ENCODE peak calls at places on chromosomes 16 and 17, in eight cellular contexts. J, C, E, F, Q, L, A and K are unnamed samples.

GRCh38 chr16:78478267-78478821 is 378.9 kb downstream of the WWOX start:
- DNase-seq in J (no peak), C (peak; percentile 30), E (peak; percentile 4), F (no peak), Q (no peak), L (no peak), A (no peak), K (no peak)

GRCh38 chr17:4947411-4948165 is 742 bp downstream of the PFN1 start:
- DNase-seq in J (no peak), C (peak; percentile 81), E (peak; percentile 54), F (peak; percentile 53), Q (peak; percentile 35), L (no peak), A (no peak), K (peak; percentile 82)

GRCh38 chr17:63930951-63931575 is 1.1 kb downstream of the CD79B start:
- DNase-seq in J (no peak), C (peak; percentile 30), E (peak; percentile 26), F (peak; percentile 84), Q (peak; percentile 54), L (no peak), A (no peak), K (peak; percentile 75)

GRCh38 chr16:11149011-11149616 is 106.9 kb downstream of the SOCS1 start:
- DNase-seq in J (no peak), C (no peak), E (no peak), F (no peak), Q (no peak), L (no peak), A (no peak), K (no peak)

GRCh38 chr16:88699180-88699579 is 7.0 kb downstream of the RNF166 start:
- DNase-seq in J (no peak), C (no peak), E (no peak), F (no peak), Q (no peak), L (no peak), A (no peak), K (no peak)

GRCh38 chr17:75059369-75060345 is 12.6 kb downstream of the KCTD2 start:
- DNase-seq in J (no peak), C (no peak), E (no peak), F (peak; percentile 55), Q (no peak), L (no peak), A (peak; percentile 46), K (no peak)

GRCh38 chr17:40032322-40033320 is 17.4 kb downstream of the CSF3 start:
- DNase-seq in J (no peak), C (no peak), E (no peak), F (peak; percentile 63), Q (no peak), L (no peak), A (no peak), K (no peak)

GRCh38 chr17:63609820-63610573 is 9.3 kb downstream of the TACO1 start:
- DNase-seq in J (no peak), C (no peak), E (no peak), F (no peak), Q (no peak), L (no peak), A (no peak), K (no peak)

GRCh38 chr17:2083613-2084128 is 28.8 kb downstream of the HIC1 start:
- DNase-seq in J (no peak), C (no peak), E (no peak), F (no peak), Q (no peak), L (no peak), A (peak; percentile 97), K (peak; percentile 68)

GRCh38 chr17:71501716-71502115 is 619.1 kb upstream of the SOX9 start:
- DNase-seq in J (no peak), C (no peak), E (no peak), F (no peak), Q (no peak), L (no peak), A (no peak), K (no peak)

GRCh38 chr17:17710728-17711541 is 29.7 kb downstream of the RAI1 start:
- DNase-seq in J (peak; percentile 72), C (peak; percentile 84), E (peak; percentile 31), F (no peak), Q (no peak), L (peak; percentile 53), A (peak; percentile 96), K (no peak)

GRCh38 chr16:12559714-12560113 is 244.0 kb downstream of the CPPED1 start:
- DNase-seq in J (no peak), C (no peak), E (no peak), F (no peak), Q (no peak), L (no peak), A (no peak), K (no peak)

GRCh38 chr17:33520404-33521032 is 227.4 kb upstream of the ASIC2 start:
- DNase-seq in J (no peak), C (peak; percentile 74), E (peak; percentile 86), F (peak; percentile 35), Q (no peak), L (no peak), A (no peak), K (peak; percentile 73)

GRCh38 chr16:65684230-65684629 is 562.4 kb upstream of the CDH11 start:
- DNase-seq in J (no peak), C (no peak), E (no peak), F (no peak), Q (no peak), L (no peak), A (no peak), K (no peak)

GRCh38 chr16:31134625-31135534 is 647 bp downstream of the PRSS8 start:
- DNase-seq in J (no peak), C (peak; percentile 80), E (no peak), F (no peak), Q (no peak), L (no peak), A (peak; percentile 70), K (no peak)

GRCh38 chr17:7224110-7224509 is 4.4 kb downstream of the ACADVL start:
- DNase-seq in J (no peak), C (no peak), E (no peak), F (peak; percentile 3), Q (no peak), L (no peak), A (no peak), K (no peak)

GRCh38 chr16:2385441-2385840 is 43.8 kb upstream of the CCNF start:
- DNase-seq in J (peak; percentile 42), C (no peak), E (no peak), F (no peak), Q (no peak), L (no peak), A (peak; percentile 59), K (no peak)

GRCh38 chr17:285751-286422 is 66.7 kb downstream of the RPH3AL start:
- DNase-seq in J (no peak), C (no peak), E (no peak), F (no peak), Q (no peak), L (no peak), A (peak; percentile 23), K (no peak)

GRCh38 chr17:2591040-2591640 is 2.3 kb upstream of the PAFAH1B1 start:
- DNase-seq in J (no peak), C (no peak), E (no peak), F (no peak), Q (no peak), L (no peak), A (no peak), K (no peak)

DNA sequence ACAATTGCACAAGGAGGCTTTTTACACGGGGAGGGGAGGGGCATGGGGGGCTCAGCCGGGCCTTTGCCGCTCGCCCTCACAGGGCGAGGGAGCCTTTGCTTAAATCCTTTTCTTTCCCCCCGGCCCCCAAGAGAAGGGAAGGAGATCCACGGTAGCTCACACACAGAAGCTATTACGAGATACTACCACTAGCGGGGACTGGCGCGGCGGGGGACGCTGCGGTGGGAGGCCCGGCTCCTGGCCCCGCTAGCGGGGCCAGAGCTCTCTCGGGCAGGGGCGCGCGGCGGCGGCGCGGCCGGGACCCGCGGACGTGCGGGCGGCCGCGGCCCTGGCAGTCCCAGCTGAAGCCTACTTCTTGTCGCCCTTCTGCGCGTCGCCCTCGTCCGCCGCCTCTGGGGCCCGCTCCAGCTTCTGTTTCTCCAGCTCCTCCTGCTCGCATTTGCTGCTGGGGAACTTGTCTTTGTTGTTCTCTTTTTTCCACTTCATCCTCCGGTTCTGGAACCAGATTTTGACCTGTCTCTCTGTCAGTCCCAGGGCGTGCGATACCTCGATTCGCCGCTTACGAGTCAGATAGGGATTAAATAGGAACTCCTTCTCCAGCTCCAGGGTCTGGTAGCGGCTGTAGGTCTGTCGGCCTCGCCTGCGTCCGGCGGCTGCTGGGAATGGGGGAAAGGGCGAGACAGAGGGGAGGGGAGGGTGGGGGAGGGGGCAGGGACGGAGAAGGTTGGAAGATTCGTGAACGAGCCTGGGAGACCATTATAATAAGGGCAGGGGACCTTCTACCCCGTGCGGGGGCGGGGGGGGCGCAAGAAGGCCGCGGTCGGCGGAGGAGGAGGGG is 2.0 kb downstream of the HOXB8 start:
- DNase-seq in J (no peak), C (peak; percentile 71), E (no peak), F (no peak), Q (no peak), L (no peak), A (peak; percentile 38), K (peak; percentile 80)
- TF ChIP-seq CTCF in J (peak; percentile 9), C (no peak), E (peak; percentile 27), F (no peak), Q (no peak), L (no peak), A (peak; percentile 22), K (peak; percentile 18)

GRCh38 chr16:21194771-21195301 is 16.5 kb downstream of the ZP2 start:
- DNase-seq in J (peak; percentile 15), C (no peak), E (no peak), F (no peak), Q (no peak), L (no peak), A (no peak), K (peak; percentile 10)
- TF ChIP-seq CTCF in J (no peak), C (no peak), E (no peak), F (no peak), Q (no peak), L (no peak), A (no peak), K (no peak)

GRCh38 chr16:85908444-85908843 is 9.5 kb downstream of the IRF8 start:
- DNase-seq in J (no peak), C (no peak), E (no peak), F (no peak), Q (no peak), L (no peak), A (no peak), K (peak; percentile 75)

GRCh38 chr16:85910073-85910853 is 11.3 kb downstream of the IRF8 start:
- DNase-seq in J (no peak), C (no peak), E (no peak), F (no peak), Q (no peak), L (no peak), A (no peak), K (no peak)

GRCh38 chr16:85910854-85911247 is 11.9 kb downstream of the IRF8 start:
- DNase-seq in J (no peak), C (no peak), E (no peak), F (no peak), Q (no peak), L (no peak), A (no peak), K (no peak)

GRCh38 chr16:85911531-85911930 is 12.6 kb downstream of the IRF8 start:
- DNase-seq in J (no peak), C (no peak), E (no peak), F (no peak), Q (no peak), L (no peak), A (no peak), K (no peak)

GRCh38 chr16:85908889-85909584 is 10.1 kb downstream of the IRF8 start:
- DNase-seq in J (no peak), C (no peak), E (no peak), F (no peak), Q (peak; percentile 36), L (no peak), A (no peak), K (no peak)
- TF ChIP-seq CTCF in J (no peak), C (no peak), E (no peak), F (no peak), Q (no peak), L (no peak), A (no peak), K (no peak)

GRCh38 chr16:46801428-46802049 is 29.4 kb downstream of the C16orf87 start:
- DNase-seq in J (no peak), C (peak; percentile 39), E (no peak), F (no peak), Q (no peak), L (no peak), A (no peak), K (no peak)
- TF ChIP-seq CTCF in J (peak; percentile 62), C (peak; percentile 57), E (peak; percentile 62), F (peak; percentile 66), Q (no peak), L (peak; percentile 9), A (peak; percentile 68), K (peak; percentile 25)